ENCODE peak calls at places on chromosomes 1 and 21, in eight cellular contexts. P, N, T, Z, X, R, W and E are unnamed samples.
A peak's percentile ranks its signal among the peaks of the same experiment; 100 is the strongest.

GRCh38 chr1:226542623-226543103 is 5.9 kb upstream of the STUM start:
- DNase-seq in P (no peak), N (peak; percentile 20), T (peak; percentile 40), Z (no peak), X (no peak), R (no peak), W (no peak), E (no peak)

GRCh38 chr1:208731976-208732821 is 488.0 kb upstream of the PLXNA2 start:
- DNase-seq in P (no peak), N (no peak), T (no peak), Z (peak; percentile 5), X (peak; percentile 10), R (no peak), W (peak; percentile 24), E (peak; percentile 63)

GRCh38 chr1:170967042-170967910 is 31.9 kb downstream of the MROH9 start:
- DNase-seq in P (peak; percentile 77), N (peak; percentile 72), T (no peak), Z (peak; percentile 59), X (peak; percentile 57), R (no peak), W (no peak), E (peak; percentile 33)

GRCh38 chr1:156522443-156522970 is 21.9 kb upstream of the MEF2D start:
- DNase-seq in P (no peak), N (no peak), T (no peak), Z (no peak), X (no peak), R (no peak), W (no peak), E (no peak)

GRCh38 chr1:221708987-221709386 is 32.9 kb downstream of the DUSP10 start:
- DNase-seq in P (peak; percentile 49), N (peak; percentile 80), T (no peak), Z (no peak), X (peak; percentile 70), R (no peak), W (no peak), E (peak; percentile 69)

GRCh38 chr1:9410737-9411297 is 118.1 kb downstream of the SPSB1 start:
- DNase-seq in P (peak; percentile 66), N (peak; percentile 52), T (no peak), Z (peak; percentile 41), X (peak; percentile 14), R (no peak), W (peak; percentile 69), E (peak; percentile 93)

GRCh38 chr1:56464294-56464693 is 115.1 kb downstream of the PLPP3 start:
- DNase-seq in P (no peak), N (no peak), T (no peak), Z (no peak), X (no peak), R (no peak), W (no peak), E (no peak)

GRCh38 chr1:35192056-35192852 is 691 bp downstream of the SFPQ start:
- DNase-seq in P (peak; percentile 79), N (peak; percentile 77), T (peak; percentile 88), Z (peak; percentile 91), X (peak; percentile 82), R (peak; percentile 75), W (no peak), E (peak; percentile 91)

GRCh38 chr1:228937851-228938247 is 202.6 kb downstream of the RHOU start:
- DNase-seq in P (peak; percentile 32), N (peak; percentile 17), T (peak; percentile 35), Z (no peak), X (no peak), R (no peak), W (no peak), E (no peak)

GRCh38 chr1:1194723-1195122 is 11.7 kb downstream of the TNFRSF18 start:
- DNase-seq in P (peak; percentile 12), N (peak; percentile 9), T (no peak), Z (no peak), X (no peak), R (no peak), W (no peak), E (no peak)

GRCh38 chr1:17355898-17356297 is 16.1 kb upstream of the PADI6 start:
- DNase-seq in P (no peak), N (no peak), T (no peak), Z (no peak), X (no peak), R (no peak), W (no peak), E (no peak)

GRCh38 chr1:205748398-205749093 is 1.4 kb downstream of the NUCKS1 start:
- DNase-seq in P (peak; percentile 87), N (peak; percentile 94), T (no peak), Z (peak; percentile 84), X (peak; percentile 62), R (no peak), W (no peak), E (peak; percentile 50)

GRCh38 chr21:28771790-28772501 is 220.7 kb downstream of the LTN1 start:
- DNase-seq in P (peak; percentile 93), N (peak; percentile 64), T (no peak), Z (no peak), X (no peak), R (no peak), W (no peak), E (no peak)

GRCh38 chr1:24424207-24424606 is 8.6 kb downstream of the NIPAL3 start:
- DNase-seq in P (no peak), N (no peak), T (no peak), Z (no peak), X (no peak), R (no peak), W (no peak), E (no peak)

GRCh38 chr1:44013949-44014348 is 17.3 kb downstream of the SLC6A9 start:
- DNase-seq in P (no peak), N (no peak), T (no peak), Z (no peak), X (no peak), R (no peak), W (no peak), E (no peak)

GRCh38 chr1:41647202-41648135 is 163.0 kb upstream of the EDN2 start:
- DNase-seq in P (no peak), N (no peak), T (no peak), Z (no peak), X (no peak), R (no peak), W (no peak), E (no peak)

GRCh38 chr1:7085521-7085920 is 300.3 kb downstream of the CAMTA1 start:
- DNase-seq in P (no peak), N (no peak), T (no peak), Z (no peak), X (no peak), R (no peak), W (no peak), E (no peak)
- H3K4me3 ChIP-seq in P (no peak overlapping the region), N (no peak overlapping the region), T (no peak overlapping the region), Z (no peak overlapping the region), X (no peak overlapping the region), R (no peak overlapping the region), W (no peak overlapping the region), E (no peak overlapping the region)

GRCh38 chr1:78147031-78147430 is 101.3 kb downstream of the GIPC2 start:
- DNase-seq in P (no peak), N (no peak), T (no peak), Z (no peak), X (no peak), R (no peak), W (no peak), E (no peak)

GRCh38 chr1:78146137-78146822 is 100.5 kb downstream of the GIPC2 start:
- DNase-seq in P (no peak), N (no peak), T (no peak), Z (peak; percentile 62), X (no peak), R (no peak), W (no peak), E (no peak)

GRCh38 chr1:78143152-78143551 is 97.4 kb downstream of the GIPC2 start:
- DNase-seq in P (no peak), N (no peak), T (no peak), Z (no peak), X (no peak), R (peak; percentile 22), W (peak; percentile 38), E (peak; percentile 63)

GRCh38 chr1:78143673-78144072 is 97.9 kb downstream of the GIPC2 start:
- DNase-seq in P (no peak), N (no peak), T (no peak), Z (no peak), X (no peak), R (no peak), W (no peak), E (no peak)

GRCh38 chr1:78145105-78145580 is 99.4 kb downstream of the GIPC2 start:
- DNase-seq in P (peak; percentile 92), N (peak; percentile 83), T (peak; percentile 21), Z (peak; percentile 78), X (peak; percentile 80), R (peak; percentile 43), W (no peak), E (peak; percentile 82)
- TF ChIP-seq CTCF in P (peak; percentile 97), N (peak; percentile 94), T (peak; percentile 88), Z (peak; percentile 93), X (peak; percentile 96), R (peak; percentile 84), W (peak; percentile 87), E (peak; percentile 85)

DNA sequence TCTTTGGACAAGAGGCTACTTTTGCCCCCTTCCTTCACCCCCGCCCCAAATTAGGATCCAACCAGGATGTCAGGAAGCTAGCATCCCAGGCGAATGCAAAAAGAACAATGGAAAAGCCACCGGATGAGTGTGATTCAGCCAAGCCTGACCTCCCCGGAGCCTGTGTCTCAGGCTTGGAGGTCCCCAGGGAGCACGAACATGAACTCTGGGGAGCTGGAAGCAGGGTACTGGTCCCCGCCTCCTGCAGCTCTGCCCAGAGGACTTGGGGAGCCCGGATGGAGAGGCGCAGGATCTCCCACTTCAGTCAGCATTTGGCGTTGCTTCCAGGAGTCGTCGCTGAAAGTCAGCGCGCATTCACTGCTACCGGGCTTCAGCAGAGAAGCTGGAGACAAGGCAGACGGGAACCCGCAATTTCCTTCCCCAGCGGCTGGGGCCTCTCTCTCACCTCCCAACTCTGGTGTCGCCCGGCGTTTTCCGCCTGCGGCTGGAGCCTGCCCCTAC is 1.8 kb upstream of the TBX15 start:
- DNase-seq in P (peak; percentile 57), N (peak; percentile 43), T (no peak), Z (no peak), X (no peak), R (no peak), W (no peak), E (no peak)
- H3K4me3 ChIP-seq in P (no peak overlapping the region), N (no peak overlapping the region), T (no peak overlapping the region), Z (no peak overlapping the region), X (no peak overlapping the region), R (no peak overlapping the region), W (no peak overlapping the region), E (no peak overlapping the region)

GRCh38 chr1:53683986-53684740 is 54.8 kb downstream of the GLIS1 start:
- DNase-seq in P (no peak), N (no peak), T (no peak), Z (peak; percentile 5), X (no peak), R (no peak), W (no peak), E (no peak)

GRCh38 chr1:53680868-53681267 is 58.1 kb downstream of the GLIS1 start:
- DNase-seq in P (no peak), N (no peak), T (no peak), Z (no peak), X (no peak), R (no peak), W (no peak), E (no peak)

GRCh38 chr1:53682881-53683280 is 56.1 kb downstream of the GLIS1 start:
- DNase-seq in P (no peak), N (no peak), T (no peak), Z (no peak), X (no peak), R (no peak), W (no peak), E (no peak)

GRCh38 chr1:53682369-53682685 is 56.6 kb downstream of the GLIS1 start:
- DNase-seq in P (no peak), N (no peak), T (no peak), Z (no peak), X (no peak), R (no peak), W (no peak), E (no peak)

GRCh38 chr1:53681647-53682368 is 57.2 kb downstream of the GLIS1 start:
- DNase-seq in P (peak; percentile 70), N (peak; percentile 36), T (peak; percentile 17), Z (peak; percentile 12), X (peak; percentile 64), R (peak; percentile 20), W (no peak), E (peak; percentile 30)
- TF ChIP-seq CTCF in P (peak; percentile 78), N (peak; percentile 49), T (peak; percentile 56), Z (peak; percentile 43), X (peak; percentile 82), R (peak; percentile 53), W (peak; percentile 44), E (peak; percentile 43)